ENCODE peak calls at places on chromosomes 5 and 9, in nine cellular contexts. C is AG08395, P is hypothalamus, R is transverse colon, U is breast epithelium, W is hepatocyte, N is GM04504, J is left ventricle myocardium inferior, Z is MCF 10A. L is an unnamed sample.

GRCh38 chr5:95664204-95664786 is 17.7 kb downstream of the RFESD start:
- DNase-seq in C (peak), P (no peak), J (no peak), W (peak), N (no peak), R (peak), U (no peak), Z (peak), L (peak)

GRCh38 chr5:51684794-51685355 is 301.6 kb downstream of the ISL1 start:
- DNase-seq in U (no peak), J (no peak), P (no peak), N (no peak), C (no peak), Z (peak), R (no peak), W (no peak), L (no peak)

GRCh38 chr9:15505927-15506326 is 4.8 kb downstream of the PSIP1 start:
- DNase-seq in C (no peak), R (no peak), J (no peak), W (no peak), P (no peak), Z (no peak), U (no peak), N (no peak), L (no peak)

GRCh38 chr9:136728548-136729123 is 14.1 kb downstream of the LCN10 start:
- DNase-seq in Z (peak), C (peak), W (no peak), P (no peak), U (no peak), J (no peak), R (peak), N (no peak), L (no peak)

GRCh38 chr9:24333629-24334028 is 212.1 kb downstream of the IZUMO3 start:
- DNase-seq in R (no peak), P (no peak), J (no peak), U (no peak), Z (no peak), C (no peak), N (no peak), W (no peak), L (no peak)

GRCh38 chr9:75109210-75109839 is 21.0 kb downstream of the OSTF1 start:
- DNase-seq in J (no peak), U (no peak), P (no peak), N (no peak), C (no peak), R (no peak), Z (peak), W (no peak), L (no peak)

GRCh38 chr5:126119894-126120442 is 303.2 kb upstream of the GRAMD2B start:
- DNase-seq in C (no peak), R (no peak), N (no peak), Z (peak), J (no peak), P (no peak), U (no peak), W (no peak), L (no peak)

GRCh38 chr5:181163487-181164075 is 16.2 kb downstream of the OR2V2 start:
- DNase-seq in J (no peak), U (no peak), R (no peak), C (no peak), N (no peak), Z (no peak), W (no peak), P (no peak), L (no peak)

GRCh38 chr5:58080573-58080972 is 379.3 kb downstream of the PLK2 start:
- DNase-seq in R (no peak), Z (peak), J (no peak), W (no peak), C (no peak), P (no peak), N (no peak), U (no peak), L (no peak)

GRCh38 chr5:135085133-135085935 is 51.3 kb upstream of the PITX1 start:
- DNase-seq in N (no peak), Z (peak), U (no peak), W (no peak), R (no peak), P (no peak), J (no peak), C (peak), L (no peak)

GRCh38 chr5:73638344-73639095 is 12.5 kb downstream of the ARHGEF28 start:
- DNase-seq in Z (peak), U (no peak), J (no peak), R (no peak), W (no peak), N (no peak), P (no peak), C (no peak), L (no peak)

GRCh38 chr5:172941067-172941516 is 18.1 kb upstream of the RPL26L1 start:
- DNase-seq in R (no peak), U (no peak), Z (peak), N (no peak), W (no peak), P (no peak), J (no peak), C (no peak), L (no peak)

L was measured in activated CD4-positive, CD25-positive, alpha-beta regulatory T cell treated with anti-CD3 and anti-CD28 coated beads, Interleukin-2, amount 50 U/mL, for 16 hours.